ENCODE peak calls at places on chromosomes 13 and 19, in four cellular contexts. K is A549, D is K562, N is HepG2. L is an unnamed sample.

GRCh38 chr19:18763674-18764590 is 27.2 kb downstream of the COMP start:
- DNase-seq in N (no peak), D (peak; percentile 73), K (no peak), L (no peak)

GRCh38 chr19:48752511-48753365 is at the start of gene FUT1:
- DNase-seq in N (no peak), K (no peak), D (peak; percentile 61), L (peak; percentile 96)

GRCh38 chr13:96810104-96810503 is 184.2 kb downstream of the OXGR1 start:
- DNase-seq in N (no peak), K (no peak), D (no peak), L (no peak)

GRCh38 chr13:52345048-52345447 is 60.9 kb downstream of the THSD1 start:
- DNase-seq in N (no peak), K (no peak), D (no peak), L (no peak)

GRCh38 chr19:15374105-15374651 is 5.4 kb downstream of the AKAP8 start:
- DNase-seq in K (no peak), N (no peak), D (no peak), L (no peak)

GRCh38 chr19:18029617-18030338 is 21.8 kb downstream of the ARRDC2 start:
- DNase-seq in K (no peak), N (peak; percentile 79), D (peak; percentile 32), L (no peak)

GRCh38 chr13:77846173-77846572 is 72.5 kb downstream of the EDNRB start:
- DNase-seq in D (no peak), N (no peak), K (no peak), L (no peak)

GRCh38 chr13:114047358-114047881 is 73.5 kb upstream of the C13orf46 start:
- DNase-seq in K (no peak), N (no peak), D (peak; percentile 27), L (no peak)

GRCh38 chr13:45575146-45575829 is 40.3 kb downstream of the ERICH6B start:
- DNase-seq in D (no peak), K (no peak), N (no peak), L (no peak)

GRCh38 chr13:97439196-97439595 is 5.2 kb downstream of the RAP2A start:
- DNase-seq in D (no peak), N (no peak), K (no peak), L (no peak)

GRCh38 chr19:13055213-13056051 is 47.2 kb downstream of the LYL1 start:
- DNase-seq in K (no peak), D (no peak), N (no peak), L (peak; percentile 61)

GRCh38 chr13:50126378-50127016 is 111.3 kb downstream of the KCNRG start:
- DNase-seq in N (peak; percentile 27), D (no peak), K (peak; percentile 62), L (peak; percentile 19)

GRCh38 chr19:19524053-19524452 is 4.7 kb upstream of the YJEFN3 start:
- DNase-seq in K (no peak), D (no peak), N (no peak), L (no peak)

GRCh38 chr13:41188584-41188983 is 5.8 kb downstream of the KBTBD7 start:
- DNase-seq in D (no peak), N (no peak), K (no peak), L (no peak)

GRCh38 chr19:50695251-50696064 is 24.1 kb downstream of the SHANK1 start:
- DNase-seq in D (peak; percentile 87), N (no peak), K (peak; percentile 29), L (peak; percentile 61)

GRCh38 chr13:27658569-27658968 is 36.9 kb downstream of the POLR1D start:
- DNase-seq in N (no peak), D (no peak), K (no peak), L (no peak)

GRCh38 chr13:20116213-20116612 is 44.6 kb downstream of the GJA3 start:
- DNase-seq in K (no peak), D (no peak), N (no peak), L (no peak)

GRCh38 chr19:6071103-6071485 is 39.2 kb downstream of the RFX2 start:
- DNase-seq in K (no peak), N (no peak), D (no peak), L (no peak)

GRCh38 chr19:51571599-51571998 is 516 bp downstream of the ZNF175 start:
- DNase-seq in N (no peak), D (no peak), K (peak; percentile 18), L (no peak)

GRCh38 chr13:110907301-110907700 is 7.6 kb downstream of the ANKRD10 start:
- DNase-seq in N (no peak), K (no peak), D (no peak), L (no peak)
- TF ChIP-seq ESRRA in N (no peak), K (no peak), D (no peak), L (no peak)

GRCh38 chr13:105914637-105915036 is 620.8 kb downstream of the EFNB2 start:
- DNase-seq in K (no peak), N (no peak), D (no peak), L (no peak)

GRCh38 chr13:105915451-105915850 is 620.0 kb downstream of the EFNB2 start:
- DNase-seq in N (no peak), K (no peak), D (no peak), L (no peak)

GRCh38 chr13:105921711-105922110 is 613.8 kb downstream of the EFNB2 start:
- DNase-seq in N (no peak), D (no peak), K (no peak), L (no peak)

GRCh38 chr13:105920375-105920774 is 615.1 kb downstream of the EFNB2 start:
- DNase-seq in K (peak; percentile 58), D (no peak), N (no peak), L (no peak)

GRCh38 chr13:105918842-105919741 is 616.4 kb downstream of the EFNB2 start:
- DNase-seq in N (peak; percentile 3), K (peak; percentile 73), D (no peak), L (no peak)
- TF ChIP-seq HMGXB4 in N (no peak), K (no peak), D (no peak), L (no peak)

GRCh38 chr19:38149597-38149996 is 74.4 kb downstream of the DPF1 start:
- DNase-seq in D (peak; percentile 44), K (no peak), N (no peak), L (no peak)

GRCh38 chr19:38148337-38148736 is 75.7 kb downstream of the DPF1 start:
- DNase-seq in N (no peak), D (no peak), K (no peak), L (no peak)

GRCh38 chr19:38155453-38155852 is 68.6 kb downstream of the DPF1 start:
- DNase-seq in N (no peak), D (peak; percentile 63), K (peak; percentile 59), L (no peak)

GRCh38 chr19:38151242-38151641 is 72.8 kb downstream of the DPF1 start:
- DNase-seq in K (no peak), D (no peak), N (no peak), L (no peak)

GRCh38 chr19:38152461-38153379 is 71.3 kb downstream of the DPF1 start:
- DNase-seq in K (no peak), N (no peak), D (peak; percentile 92), L (no peak)
- TF ChIP-seq ESRRA in K (no peak), N (no peak), D (no peak), L (no peak)

GRCh38 chr19:41888926-41889325 is 5.9 kb downstream of the ARHGEF1 start:
- DNase-seq in K (no peak), N (no peak), D (no peak), L (no peak)

GRCh38 chr19:41887711-41888382 is 4.9 kb downstream of the ARHGEF1 start:
- DNase-seq in N (peak; percentile 95), D (no peak), K (no peak), L (peak; percentile 73)

GRCh38 chr19:41889896-41890295 is 6.9 kb downstream of the ARHGEF1 start:
- DNase-seq in K (no peak), N (no peak), D (no peak), L (no peak)

GRCh38 chr19:41883821-41884733 is 1.1 kb downstream of the ARHGEF1 start:
- DNase-seq in N (peak; percentile 93), K (peak; percentile 100), D (peak; percentile 92), L (peak; percentile 96)

DNA sequence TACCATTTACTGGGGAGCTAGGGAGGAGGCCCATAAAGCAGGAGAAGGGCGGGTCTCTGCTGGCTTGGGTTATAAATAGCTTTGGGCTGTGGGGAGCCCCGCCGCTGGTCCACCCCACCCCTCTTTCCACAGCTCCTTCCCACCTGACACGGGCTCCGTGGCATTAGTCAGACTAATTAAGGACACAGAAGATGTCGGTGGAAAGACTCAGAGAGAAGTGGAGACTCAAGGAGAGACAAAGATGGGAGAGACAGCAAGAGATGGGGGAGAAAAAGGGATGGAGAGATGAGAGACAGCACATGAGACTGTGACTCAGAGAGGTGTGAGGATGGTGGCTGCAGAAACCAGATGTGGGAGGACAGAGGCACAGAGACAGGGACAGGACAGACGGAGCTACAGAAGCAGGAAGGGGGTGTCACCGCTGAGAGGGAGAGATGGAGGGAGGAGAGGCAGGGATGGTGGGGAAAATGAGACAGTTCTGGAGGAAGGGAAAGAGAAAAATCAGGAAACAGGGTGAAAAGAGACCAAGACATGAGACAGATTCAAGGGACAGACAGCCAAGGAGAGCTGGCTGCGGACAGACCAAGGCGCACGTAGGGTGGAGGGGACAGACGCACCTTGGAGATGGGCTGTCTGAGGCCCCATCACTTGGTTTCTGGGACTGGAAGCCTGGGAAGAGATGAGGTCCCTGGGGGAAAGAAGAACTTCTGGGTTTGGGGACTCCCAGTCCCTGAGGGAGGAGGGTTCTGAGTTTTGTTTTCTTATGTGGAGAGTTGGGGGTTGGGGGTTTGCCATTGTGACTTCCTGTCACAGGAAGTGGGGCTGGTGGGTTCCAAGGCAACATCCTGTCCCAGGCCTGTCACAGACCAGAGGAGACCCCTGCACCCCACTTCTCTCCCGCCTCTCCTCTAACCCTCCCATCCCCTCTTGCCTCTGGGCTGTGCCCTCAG is 4.1 kb downstream of the ARHGEF1 start:
- DNase-seq in K (no peak), N (no peak), D (no peak), L (no peak)
- TF ChIP-seq HMGXB4 in K (no peak), N (no peak), D (no peak), L (no peak)

L was measured in WTC11.